ENCODE peak calls at places on chromosome 16, in ten cellular contexts. V is transverse colon; D is prostate gland; G is naive thymus-derived CD4-positive, alpha-beta T cell; T is CD4-positive, CD25-positive, alpha-beta regulatory T cell; H is CD8-positive, alpha-beta memory T cell; N is H7; P is heart right ventricle; F is effector memory CD4-positive, alpha-beta T cell; J is bronchial epithelial cell. M is an unnamed sample.

GRCh38 chr16:23081675-23082119 is 67.6 kb downstream of the USP31 start:
- DNase-seq in V (no peak), D (no peak), G (no peak), T (no peak), H (no peak), N (no peak), P (no peak), F (no peak), J (peak; percentile 89), M (no peak)

GRCh38 chr16:81731636-81732035 is 47.5 kb upstream of the PLCG2 start:
- DNase-seq in V (no peak), D (no peak), G (no peak), T (no peak), H (no peak), N (no peak), P (no peak), F (no peak), J (no peak), M (no peak)

GRCh38 chr16:48558269-48558915 is 51.6 kb downstream of the N4BP1 start:
- DNase-seq in V (no peak), D (no peak), G (no peak), T (peak; percentile 28), H (no peak), N (no peak), P (no peak), F (no peak), J (peak; percentile 36), M (no peak)

GRCh38 chr16:71916397-71916920 is 21.1 kb downstream of the IST1 start:
- DNase-seq in V (no peak), D (no peak), G (no peak), T (no peak), H (no peak), N (no peak), P (no peak), F (no peak), J (no peak), M (no peak)

GRCh38 chr16:11025120-11025531 is 80.8 kb downstream of the CLEC16A start:
- DNase-seq in V (no peak), D (no peak), G (no peak), T (no peak), H (no peak), N (no peak), P (no peak), F (no peak), J (no peak), M (peak; percentile 37)

GRCh38 chr16:81513204-81514040 is 68.8 kb downstream of the CMIP start:
- DNase-seq in V (no peak), D (no peak), G (no peak), T (no peak), H (no peak), N (peak; percentile 77), P (peak; percentile 76), F (no peak), J (no peak), M (no peak)

GRCh38 chr16:29809850-29810698 is 1.9 kb upstream of the PRRT2 start:
- DNase-seq in V (no peak), D (no peak), G (no peak), T (no peak), H (peak; percentile 53), N (peak; percentile 70), P (no peak), F (peak; percentile 25), J (no peak), M (no peak)

GRCh38 chr16:10850478-10850850 is 26.5 kb upstream of the CIITA start:
- DNase-seq in V (no peak), D (no peak), G (no peak), T (no peak), H (no peak), N (no peak), P (no peak), F (no peak), J (no peak), M (no peak)

GRCh38 chr16:2537451-2538379 is at the start of gene PDPK1:
- DNase-seq in V (peak; percentile 95), D (peak; percentile 93), G (peak; percentile 94), T (peak; percentile 95), H (peak; percentile 91), N (peak; percentile 100), P (peak; percentile 95), F (peak; percentile 91), J (peak; percentile 84), M (peak; percentile 96)

GRCh38 chr16:972316-973002 is 1.7 kb upstream of the LMF1 start:
- DNase-seq in V (no peak), D (no peak), G (no peak), T (no peak), H (no peak), N (no peak), P (no peak), F (no peak), J (no peak), M (no peak)

GRCh38 chr16:66841366-66841765 is 2.8 kb upstream of the CA7 start:
- DNase-seq in V (no peak), D (no peak), G (no peak), T (no peak), H (no peak), N (no peak), P (no peak), F (no peak), J (no peak), M (no peak)
- H3K27me3 ChIP-seq in V (peaks cover 28% of the 10 kb centered on the region), D (peaks cover 5% of the 10 kb centered on the region), G (no peaks in the 10 kb centered on the region), T (peaks cover 8% of the 10 kb centered on the region), H (peaks cover 9% of the 10 kb centered on the region), N (peaks cover 41% of the 10 kb centered on the region), P (peaks cover 30% of the 10 kb centered on the region), F (no peaks in the 10 kb centered on the region), J (peaks cover 15% of the 10 kb centered on the region), M (no peaks in the 10 kb centered on the region)

DNA sequence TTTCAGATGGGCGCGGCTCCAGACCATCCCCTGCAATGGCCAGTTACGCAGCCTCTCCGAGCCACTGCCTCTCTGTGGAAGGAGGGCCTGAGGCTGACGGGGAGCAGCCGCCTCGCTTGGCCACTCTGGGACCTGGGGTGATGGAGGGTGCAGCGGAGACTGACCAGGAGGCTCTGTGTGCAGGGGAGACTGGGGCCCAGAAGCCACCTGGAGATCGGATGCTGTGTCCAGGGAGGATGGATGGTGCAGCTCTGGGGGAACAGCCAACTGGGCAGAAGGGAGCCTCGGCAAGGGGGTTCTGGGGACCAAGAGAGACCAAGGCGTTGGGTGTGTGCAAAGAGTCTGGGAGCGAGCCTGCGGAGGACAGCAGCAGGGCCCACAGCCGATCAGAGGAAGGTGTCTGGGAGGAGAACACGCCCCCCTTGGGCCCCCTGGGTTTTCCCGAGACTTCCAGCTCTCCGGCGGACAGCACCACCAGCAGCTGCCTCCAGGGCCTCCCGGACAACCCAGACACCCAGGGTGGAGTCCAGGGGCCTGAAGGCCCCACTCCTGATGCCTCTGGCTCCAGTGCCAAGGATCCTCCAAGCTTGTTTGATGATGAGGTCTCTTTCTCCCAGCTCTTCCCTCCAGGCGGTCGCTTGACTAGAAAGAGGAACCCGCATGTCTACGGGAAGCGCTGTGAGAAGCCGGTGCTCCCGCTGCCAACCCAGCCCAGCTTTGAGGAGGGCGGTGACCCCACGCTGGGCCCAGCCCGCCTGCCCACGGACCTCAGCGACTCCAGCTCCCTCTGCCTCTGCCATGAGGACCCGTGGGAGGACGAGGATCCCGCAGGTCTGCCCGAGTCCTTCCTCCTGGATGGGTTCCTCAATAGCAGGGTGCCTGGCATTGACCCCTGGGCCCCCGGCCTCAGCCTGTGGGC is 17.4 kb upstream of the ZFPM1 start:
- DNase-seq in V (no peak), D (no peak), G (no peak), T (no peak), H (no peak), N (peak; percentile 70), P (no peak), F (no peak), J (no peak), M (no peak)
- H3K27me3 ChIP-seq in V (peaks cover 36% of the 10 kb centered on the region), D (no peaks in the 10 kb centered on the region), G (no peaks in the 10 kb centered on the region), T (no peaks in the 10 kb centered on the region), H (no peaks in the 10 kb centered on the region), N (no peaks in the 10 kb centered on the region), P (peaks cover 13% of the 10 kb centered on the region), F (no peaks in the 10 kb centered on the region), J (peaks cover 11% of the 10 kb centered on the region), M (no peaks in the 10 kb centered on the region)

DNA sequence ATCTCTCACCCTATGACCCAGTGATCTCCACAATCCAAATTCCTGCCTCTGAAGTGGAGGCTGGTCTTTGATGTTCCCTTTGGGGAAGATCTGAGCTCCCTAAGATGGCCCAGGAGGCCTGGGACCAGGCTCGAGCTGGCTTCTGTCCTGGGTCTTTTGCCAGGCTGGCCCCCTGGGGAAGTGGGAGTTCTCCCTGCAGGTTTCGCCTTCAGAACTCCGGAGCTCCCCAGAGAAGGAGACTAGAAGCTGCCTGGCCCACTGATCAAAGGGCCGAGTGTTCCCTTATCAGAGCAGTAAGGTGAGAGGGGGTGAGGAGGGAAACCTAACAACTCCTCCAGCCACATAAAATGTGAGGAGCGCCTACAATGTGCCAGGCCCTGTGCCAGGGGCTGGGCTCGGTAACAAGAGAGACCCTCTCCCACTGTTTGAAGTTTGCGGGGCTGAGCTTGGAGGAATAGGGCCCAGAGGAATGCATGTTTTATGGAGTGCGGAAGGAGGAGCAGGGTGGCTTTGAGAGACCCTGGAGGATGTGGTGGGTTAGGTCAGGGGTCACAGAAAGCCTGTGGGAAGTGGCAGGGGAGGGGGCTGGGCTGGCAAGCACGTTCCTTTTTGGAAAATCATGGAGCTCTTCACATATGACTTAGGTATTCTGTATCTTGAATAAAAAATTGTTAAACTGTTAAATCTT is 147.2 kb downstream of the IRF8 start:
- DNase-seq in V (peak; percentile 3), D (no peak), G (no peak), T (no peak), H (no peak), N (no peak), P (no peak), F (no peak), J (no peak), M (no peak)
- H3K27me3 ChIP-seq in V (peaks cover 5% of the 10 kb centered on the region), D (peaks cover 9% of the 10 kb centered on the region), G (no peaks in the 10 kb centered on the region), T (no peaks in the 10 kb centered on the region), H (peaks cover 8% of the 10 kb centered on the region), N (no peaks in the 10 kb centered on the region), P (peaks cover 80% of the 10 kb centered on the region), F (no peaks in the 10 kb centered on the region), J (no peaks in the 10 kb centered on the region), M (no peaks in the 10 kb centered on the region)

GRCh38 chr16:83768976-83769375 is 38.8 kb upstream of the HSBP1 start:
- DNase-seq in V (no peak), D (no peak), G (no peak), T (no peak), H (no peak), N (no peak), P (no peak), F (no peak), J (no peak), M (no peak)

GRCh38 chr16:83772806-83773205 is 35.0 kb upstream of the HSBP1 start:
- DNase-seq in V (no peak), D (no peak), G (no peak), T (no peak), H (no peak), N (no peak), P (no peak), F (no peak), J (no peak), M (no peak)

GRCh38 chr16:83769397-83770008 is 38.3 kb upstream of the HSBP1 start:
- DNase-seq in V (no peak), D (no peak), G (no peak), T (no peak), H (no peak), N (peak; percentile 32), P (no peak), F (no peak), J (no peak), M (no peak)

GRCh38 chr16:83774066-83774465 is 33.7 kb upstream of the HSBP1 start:
- DNase-seq in V (no peak), D (no peak), G (no peak), T (no peak), H (no peak), N (no peak), P (no peak), F (no peak), J (no peak), M (no peak)

GRCh38 chr16:83771306-83771942 is 36.4 kb upstream of the HSBP1 start:
- DNase-seq in V (no peak), D (no peak), G (no peak), T (no peak), H (no peak), N (no peak), P (peak; percentile 78), F (no peak), J (no peak), M (no peak)
- H3K27me3 ChIP-seq in V (no peaks in the 10 kb centered on the region), D (no peaks in the 10 kb centered on the region), G (no peaks in the 10 kb centered on the region), T (peaks cover 3% of the 10 kb centered on the region), H (no peaks in the 10 kb centered on the region), N (no peaks in the 10 kb centered on the region), P (no peaks in the 10 kb centered on the region), F (no peaks in the 10 kb centered on the region), J (no peaks in the 10 kb centered on the region), M (no peaks in the 10 kb centered on the region)